ENCODE peak calls at places on chromosomes 12 and 14, in four cellular contexts. J is NCI-H345; H is Karpas-422; B is effector CD8-positive, alpha-beta T cell. D is an unnamed sample.
A peak's percentile ranks its signal among the peaks of the same experiment; 100 is the strongest.

GRCh38 chr12:15855646-15856045 is 26.5 kb upstream of the STRAP start:
- DNase-seq in J (no peak), H (no peak), B (no peak), D (no peak)

GRCh38 chr12:8544295-8544694 is 3.6 kb upstream of the CLEC4E start:
- DNase-seq in J (peak; percentile 64), H (peak; percentile 93), B (peak; percentile 39), D (peak; percentile 73)

GRCh38 chr12:50778663-50779590 is 15.0 kb downstream of the ATF1 start:
- DNase-seq in J (no peak), H (no peak), B (no peak), D (no peak)

GRCh38 chr14:20002319-20002718 is 356 bp downstream of the OR4Q2 start:
- DNase-seq in J (no peak), H (no peak), B (no peak), D (no peak)

GRCh38 chr12:51320695-51321320 is 3.2 kb downstream of the BIN2 start:
- DNase-seq in J (peak; percentile 69), H (no peak), B (no peak), D (no peak)

GRCh38 chr14:100591453-100592371 is 4.5 kb upstream of the BEGAIN start:
- DNase-seq in J (no peak), H (no peak), B (no peak), D (no peak)

GRCh38 chr12:4909734-4910501 is at the start of gene KCNA1:
- DNase-seq in J (peak; percentile 77), H (no peak), B (no peak), D (peak; percentile 22)

GRCh38 chr12:26803552-26803951 is 29.4 kb downstream of the ITPR2 start:
- DNase-seq in J (no peak), H (no peak), B (no peak), D (no peak)